ENCODE peak calls at places on chromosomes 12 and 14, in eight cellular contexts. One of them, this sample, is unnamed.

GRCh38 chr14:22802860-22803562 is 12.2 kb downstream of the SLC7A7 start:
- DNase-seq in GM12878: no peak
- DNase-seq in PC-3: no peak
- DNase-seq in K562: no peak
- DNase-seq in endodermal cell: no peak
- DNase-seq in fibroblast of lung: no peak
- DNase-seq in mesenchymal stem cell: no peak
- DNase-seq in mammary epithelial cell: no peak
- DNase-seq in this sample: no peak

GRCh38 chr12:118010903-118011302 is 5.6 kb upstream of the RFC5 start:
- DNase-seq in GM12878: no peak
- DNase-seq in PC-3: no peak
- DNase-seq in K562: no peak
- DNase-seq in endodermal cell: no peak
- DNase-seq in fibroblast of lung: no peak
- DNase-seq in mesenchymal stem cell: no peak
- DNase-seq in mammary epithelial cell: no peak
- DNase-seq in this sample: no peak

GRCh38 chr12:108720757-108721514 is 10.4 kb downstream of the CORO1C start:
- DNase-seq in GM12878: no peak
- DNase-seq in PC-3: peak; percentile 65
- DNase-seq in K562: no peak
- DNase-seq in endodermal cell: no peak
- DNase-seq in fibroblast of lung: peak; percentile 74
- DNase-seq in mesenchymal stem cell: peak; percentile 77
- DNase-seq in mammary epithelial cell: peak; percentile 76
- DNase-seq in this sample: no peak

GRCh38 chr14:62734831-62735230 is 310.4 kb downstream of the KCNH5 start:
- DNase-seq in GM12878: no peak
- DNase-seq in PC-3: no peak
- DNase-seq in K562: no peak
- DNase-seq in endodermal cell: no peak
- DNase-seq in fibroblast of lung: no peak
- DNase-seq in mesenchymal stem cell: no peak
- DNase-seq in mammary epithelial cell: peak; percentile 23
- DNase-seq in this sample: no peak

GRCh38 chr14:55107766-55108554 is 21.1 kb upstream of the LGALS3 start:
- DNase-seq in GM12878: no peak
- DNase-seq in PC-3: peak; percentile 92
- DNase-seq in K562: peak; percentile 81
- DNase-seq in endodermal cell: peak; percentile 76
- DNase-seq in fibroblast of lung: peak; percentile 98
- DNase-seq in mesenchymal stem cell: peak; percentile 98
- DNase-seq in mammary epithelial cell: peak; percentile 90
- DNase-seq in this sample: peak; percentile 83

GRCh38 chr12:83841620-83842019 is 1071.0 kb downstream of the SLC6A15 start:
- DNase-seq in GM12878: no peak
- DNase-seq in PC-3: peak; percentile 57
- DNase-seq in K562: no peak
- DNase-seq in endodermal cell: no peak
- DNase-seq in fibroblast of lung: peak; percentile 45
- DNase-seq in mesenchymal stem cell: no peak
- DNase-seq in mammary epithelial cell: peak; percentile 28
- DNase-seq in this sample: no peak

GRCh38 chr12:67161322-67161918 is 107.7 kb upstream of the CAND1 start:
- DNase-seq in GM12878: no peak
- DNase-seq in PC-3: peak; percentile 68
- DNase-seq in K562: peak; percentile 18
- DNase-seq in endodermal cell: peak; percentile 82
- DNase-seq in fibroblast of lung: peak; percentile 29
- DNase-seq in mesenchymal stem cell: peak; percentile 33
- DNase-seq in mammary epithelial cell: peak; percentile 38
- DNase-seq in this sample: peak; percentile 24

GRCh38 chr14:102760485-102761193 is 16.6 kb upstream of the TRAF3 start:
- DNase-seq in GM12878: no peak
- DNase-seq in PC-3: no peak
- DNase-seq in K562: no peak
- DNase-seq in endodermal cell: peak; percentile 70
- DNase-seq in fibroblast of lung: no peak
- DNase-seq in mesenchymal stem cell: no peak
- DNase-seq in mammary epithelial cell: no peak
- DNase-seq in this sample: no peak

GRCh38 chr12:89261982-89262381 is 90.3 kb downstream of the DUSP6 start:
- DNase-seq in GM12878: no peak
- DNase-seq in PC-3: peak; percentile 25
- DNase-seq in K562: no peak
- DNase-seq in endodermal cell: no peak
- DNase-seq in fibroblast of lung: no peak
- DNase-seq in mesenchymal stem cell: peak; percentile 46
- DNase-seq in mammary epithelial cell: no peak
- DNase-seq in this sample: no peak

GRCh38 chr12:110175201-110175600 is 51.0 kb downstream of the IFT81 start:
- DNase-seq in GM12878: no peak
- DNase-seq in PC-3: no peak
- DNase-seq in K562: no peak
- DNase-seq in endodermal cell: no peak
- DNase-seq in fibroblast of lung: no peak
- DNase-seq in mesenchymal stem cell: no peak
- DNase-seq in mammary epithelial cell: no peak
- DNase-seq in this sample: no peak

GRCh38 chr14:89276424-89276975 is 140.5 kb downstream of the FOXN3 start:
- DNase-seq in GM12878: peak; percentile 94
- DNase-seq in PC-3: no peak
- DNase-seq in K562: no peak
- DNase-seq in endodermal cell: no peak
- DNase-seq in fibroblast of lung: peak; percentile 93
- DNase-seq in mesenchymal stem cell: peak; percentile 59
- DNase-seq in mammary epithelial cell: peak; percentile 42
- DNase-seq in this sample: no peak

GRCh38 chr12:6038160-6038559 is 86.3 kb downstream of the VWF start:
- DNase-seq in GM12878: no peak
- DNase-seq in PC-3: peak; percentile 79
- DNase-seq in K562: peak; percentile 72
- DNase-seq in endodermal cell: peak; percentile 96
- DNase-seq in fibroblast of lung: peak; percentile 66
- DNase-seq in mesenchymal stem cell: peak; percentile 62
- DNase-seq in mammary epithelial cell: peak; percentile 58
- DNase-seq in this sample: peak; percentile 74

GRCh38 chr14:100067971-100068959 is 3.0 kb downstream of the EVL start:
- DNase-seq in GM12878: peak; percentile 89
- DNase-seq in PC-3: peak; percentile 92
- DNase-seq in K562: peak; percentile 72
- DNase-seq in endodermal cell: no peak
- DNase-seq in fibroblast of lung: peak; percentile 65
- DNase-seq in mesenchymal stem cell: no peak
- DNase-seq in mammary epithelial cell: peak; percentile 79
- DNase-seq in this sample: peak; percentile 34

GRCh38 chr12:53060721-53061276 is 10.9 kb downstream of the TNS2 start:
- DNase-seq in GM12878: no peak
- DNase-seq in PC-3: no peak
- DNase-seq in K562: no peak
- DNase-seq in endodermal cell: no peak
- DNase-seq in fibroblast of lung: no peak
- DNase-seq in mesenchymal stem cell: no peak
- DNase-seq in mammary epithelial cell: no peak
- DNase-seq in this sample: no peak

GRCh38 chr14:73267474-73267873 is 30.2 kb downstream of the PAPLN start:
- DNase-seq in GM12878: no peak
- DNase-seq in PC-3: no peak
- DNase-seq in K562: no peak
- DNase-seq in endodermal cell: no peak
- DNase-seq in fibroblast of lung: no peak
- DNase-seq in mesenchymal stem cell: no peak
- DNase-seq in mammary epithelial cell: no peak
- DNase-seq in this sample: no peak

GRCh38 chr12:52155048-52155868 is 36.6 kb downstream of the KRT80 start:
- DNase-seq in GM12878: no peak
- DNase-seq in PC-3: peak; percentile 52
- DNase-seq in K562: no peak
- DNase-seq in endodermal cell: peak; percentile 50
- DNase-seq in fibroblast of lung: no peak
- DNase-seq in mesenchymal stem cell: peak; percentile 77
- DNase-seq in mammary epithelial cell: peak; percentile 95
- DNase-seq in this sample: peak; percentile 46

GRCh38 chr14:49768301-49769121 is 558 bp downstream of the KLHDC2 start:
- DNase-seq in GM12878: no peak
- DNase-seq in PC-3: peak; percentile 54
- DNase-seq in K562: peak; percentile 41
- DNase-seq in endodermal cell: peak; percentile 82
- DNase-seq in fibroblast of lung: peak; percentile 77
- DNase-seq in mesenchymal stem cell: peak; percentile 72
- DNase-seq in mammary epithelial cell: peak; percentile 74
- DNase-seq in this sample: peak; percentile 87

GRCh38 chr14:30445852-30446251 is 113.1 kb upstream of the G2E3 start:
- DNase-seq in GM12878: no peak
- DNase-seq in PC-3: no peak
- DNase-seq in K562: no peak
- DNase-seq in endodermal cell: no peak
- DNase-seq in fibroblast of lung: no peak
- DNase-seq in mesenchymal stem cell: no peak
- DNase-seq in mammary epithelial cell: no peak
- DNase-seq in this sample: no peak

GRCh38 chr12:75390899-75391538 is at the start of gene GLIPR1L2:
- DNase-seq in GM12878: peak; percentile 86
- DNase-seq in PC-3: peak; percentile 99
- DNase-seq in K562: peak; percentile 73
- DNase-seq in endodermal cell: peak; percentile 100
- DNase-seq in fibroblast of lung: peak; percentile 98
- DNase-seq in mesenchymal stem cell: peak; percentile 95
- DNase-seq in mammary epithelial cell: peak; percentile 98
- DNase-seq in this sample: peak; percentile 95

GRCh38 chr12:45725631-45726593 is 3.6 kb upstream of the ARID2 start:
- DNase-seq in GM12878: no peak
- DNase-seq in PC-3: peak; percentile 63
- DNase-seq in K562: peak; percentile 22
- DNase-seq in endodermal cell: peak; percentile 54
- DNase-seq in fibroblast of lung: peak; percentile 36
- DNase-seq in mesenchymal stem cell: peak; percentile 68
- DNase-seq in mammary epithelial cell: peak; percentile 49
- DNase-seq in this sample: peak; percentile 58

GRCh38 chr12:120640840-120641833 is 711 bp downstream of the CABP1 start:
- DNase-seq in GM12878: no peak
- DNase-seq in PC-3: peak; percentile 63
- DNase-seq in K562: peak; percentile 77
- DNase-seq in endodermal cell: peak; percentile 97
- DNase-seq in fibroblast of lung: peak; percentile 59
- DNase-seq in mesenchymal stem cell: peak; percentile 58
- DNase-seq in mammary epithelial cell: peak; percentile 62
- DNase-seq in this sample: peak; percentile 58

GRCh38 chr14:61033024-61033423 is 52.0 kb downstream of the SLC38A6 start:
- DNase-seq in GM12878: no peak
- DNase-seq in PC-3: no peak
- DNase-seq in K562: no peak
- DNase-seq in endodermal cell: no peak
- DNase-seq in fibroblast of lung: no peak
- DNase-seq in mesenchymal stem cell: no peak
- DNase-seq in mammary epithelial cell: no peak
- DNase-seq in this sample: no peak

GRCh38 chr12:109222062-109222461 is 87.0 kb downstream of the FOXN4 start:
- DNase-seq in GM12878: no peak
- DNase-seq in PC-3: no peak
- DNase-seq in K562: no peak
- DNase-seq in endodermal cell: no peak
- DNase-seq in fibroblast of lung: no peak
- DNase-seq in mesenchymal stem cell: no peak
- DNase-seq in mammary epithelial cell: no peak
- DNase-seq in this sample: no peak

GRCh38 chr12:3884671-3885070 is 11.5 kb upstream of the PARP11 start:
- DNase-seq in GM12878: no peak
- DNase-seq in PC-3: no peak
- DNase-seq in K562: no peak
- DNase-seq in endodermal cell: peak; percentile 57
- DNase-seq in fibroblast of lung: no peak
- DNase-seq in mesenchymal stem cell: no peak
- DNase-seq in mammary epithelial cell: no peak
- DNase-seq in this sample: no peak
- H3K27ac ChIP-seq in GM12878: no peak overlapping the region
- H3K27ac ChIP-seq in PC-3: no peak overlapping the region
- H3K27ac ChIP-seq in K562: no peak overlapping the region
- H3K27ac ChIP-seq in endodermal cell: no peak overlapping the region
- H3K27ac ChIP-seq in fibroblast of lung: no peak overlapping the region
- H3K27ac ChIP-seq in mesenchymal stem cell: no peak overlapping the region
- H3K27ac ChIP-seq in mammary epithelial cell: no peak overlapping the region
- H3K27ac ChIP-seq in this sample: no peak overlapping the region

GRCh38 chr12:1457901-1458300 is 136.5 kb downstream of the FBXL14 start:
- DNase-seq in GM12878: no peak
- DNase-seq in PC-3: peak; percentile 60
- DNase-seq in K562: no peak
- DNase-seq in endodermal cell: no peak
- DNase-seq in fibroblast of lung: peak; percentile 95
- DNase-seq in mesenchymal stem cell: peak; percentile 26
- DNase-seq in mammary epithelial cell: peak; percentile 43
- DNase-seq in this sample: no peak
- H3K9ac ChIP-seq in GM12878: no peak overlapping the region
- H3K9ac ChIP-seq in PC-3: no peak overlapping the region
- H3K9ac ChIP-seq in K562: no peak overlapping the region
- H3K9ac ChIP-seq in endodermal cell: no peak overlapping the region
- H3K9ac ChIP-seq in fibroblast of lung: no peak overlapping the region
- H3K9ac ChIP-seq in mesenchymal stem cell: no peak overlapping the region
- H3K9ac ChIP-seq in mammary epithelial cell: no peak overlapping the region
- H3K9ac ChIP-seq in this sample: no peak overlapping the region

DNA sequence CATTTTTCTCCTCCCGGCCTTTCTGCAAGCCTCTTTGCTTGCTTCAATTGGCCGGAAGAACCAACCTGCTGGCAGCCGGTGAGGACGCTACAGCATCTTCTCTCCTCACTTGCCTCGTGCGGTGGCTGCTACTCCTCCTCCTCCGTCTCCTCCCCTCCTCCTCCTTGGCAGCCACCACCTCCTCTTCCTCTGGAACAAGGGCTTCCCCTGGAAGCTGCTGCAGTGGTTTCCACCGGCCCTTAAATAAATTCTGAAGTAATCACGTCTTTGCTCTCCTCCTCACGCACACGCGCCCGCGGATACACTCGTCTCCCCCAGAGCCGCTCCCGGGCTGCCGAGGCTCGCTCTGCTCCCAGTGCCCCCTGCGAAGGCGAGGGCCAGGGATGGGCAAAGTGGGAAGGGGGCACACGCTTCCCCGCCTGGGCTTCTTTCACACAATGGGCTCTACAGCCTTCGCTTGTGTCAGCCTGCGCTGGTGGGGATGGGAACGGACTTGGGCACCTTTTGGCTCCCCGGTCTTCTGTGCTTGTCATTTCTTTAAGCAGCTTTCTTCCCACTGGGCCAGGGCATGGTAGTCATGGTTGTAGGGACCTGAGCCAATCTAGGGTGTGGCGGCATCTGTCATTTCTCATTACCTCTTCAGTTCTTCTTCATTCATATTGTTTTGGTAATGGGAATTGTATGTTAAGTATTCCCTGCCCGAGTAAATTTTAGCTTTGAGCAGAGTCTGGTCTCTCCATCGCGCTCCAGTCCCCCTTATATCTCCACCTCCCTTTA is at the start of gene PPFIA2:
- DNase-seq in GM12878: no peak
- DNase-seq in PC-3: no peak
- DNase-seq in K562: no peak
- DNase-seq in endodermal cell: peak; percentile 91
- DNase-seq in fibroblast of lung: peak; percentile 71
- DNase-seq in mesenchymal stem cell: peak; percentile 27
- DNase-seq in mammary epithelial cell: no peak
- DNase-seq in this sample: peak; percentile 18
- H3K4me3 ChIP-seq in GM12878: no peak within 1 kb of the TSS
- H3K4me3 ChIP-seq in PC-3: peak within 1 kb of the TSS; percentile 48
- H3K4me3 ChIP-seq in K562: no peak within 1 kb of the TSS
- H3K4me3 ChIP-seq in endodermal cell: peak within 1 kb of the TSS; percentile 77
- H3K4me3 ChIP-seq in fibroblast of lung: peak within 1 kb of the TSS; percentile 67
- H3K4me3 ChIP-seq in mesenchymal stem cell: peak within 1 kb of the TSS; percentile 59
- H3K4me3 ChIP-seq in mammary epithelial cell: no peak within 1 kb of the TSS
- H3K4me3 ChIP-seq in this sample: peak within 1 kb of the TSS; percentile 32

GRCh38 chr14:44897844-44898151 is 63.9 kb downstream of the KLHL28 start:
- DNase-seq in GM12878: no peak
- DNase-seq in PC-3: peak; percentile 66
- DNase-seq in K562: no peak
- DNase-seq in endodermal cell: no peak
- DNase-seq in fibroblast of lung: no peak
- DNase-seq in mesenchymal stem cell: peak; percentile 70
- DNase-seq in mammary epithelial cell: no peak
- DNase-seq in this sample: no peak
- H3K27ac ChIP-seq in GM12878: peak overlapping the region; percentile 79
- H3K27ac ChIP-seq in PC-3: peak overlapping the region; percentile 68
- H3K27ac ChIP-seq in K562: peak overlapping the region; percentile 81
- H3K27ac ChIP-seq in endodermal cell: peak overlapping the region; percentile 87
- H3K27ac ChIP-seq in fibroblast of lung: peak overlapping the region; percentile 96
- H3K27ac ChIP-seq in mesenchymal stem cell: peak overlapping the region; percentile 74
- H3K27ac ChIP-seq in mammary epithelial cell: peak overlapping the region; percentile 84
- H3K27ac ChIP-seq in this sample: peak overlapping the region; percentile 99